ENCODE peak calls at places on chromosomes 12 and 14, in ten cellular contexts. R is left ventricle myocardium inferior, A is GM23248, M is suprapubic skin, D is body of pancreas, E is BJ, I is LNCaP clone FGC, V is fibroblast of lung, P is adrenal gland, B is prostate gland. H is an unnamed sample.
A peak's percentile ranks its signal among the peaks of the same experiment; 100 is the strongest.

GRCh38 chr14:69240527-69241173 is 19.3 kb upstream of the GALNT16 start:
- DNase-seq in B (no peak), A (no peak), E (no peak), M (no peak), D (no peak), I (no peak), P (no peak), V (no peak), R (no peak), H (no peak)

GRCh38 chr12:131912526-131913274 is 16.4 kb upstream of the PUS1 start:
- DNase-seq in R (peak; percentile 91), D (peak; percentile 88), M (no peak), E (peak; percentile 49), V (peak; percentile 90), P (peak; percentile 99), A (peak; percentile 93), B (peak; percentile 50), I (no peak), H (no peak)

GRCh38 chr14:91509083-91509877 is 830 bp downstream of the PPP4R3A start:
- DNase-seq in B (peak; percentile 24), I (no peak), R (peak; percentile 34), M (peak; percentile 78), D (peak; percentile 55), P (peak; percentile 61), E (no peak), A (peak; percentile 51), V (no peak), H (no peak)

GRCh38 chr14:104226421-104227385 is 88.3 kb downstream of the KIF26A start:
- DNase-seq in V (no peak), B (no peak), R (no peak), E (no peak), M (no peak), D (no peak), A (no peak), I (no peak), P (no peak), H (no peak)

GRCh38 chr12:100289011-100289410 is 22.0 kb downstream of the SCYL2 start:
- DNase-seq in E (no peak), D (no peak), P (no peak), M (no peak), R (no peak), B (no peak), A (no peak), V (no peak), I (no peak), H (no peak)

GRCh38 chr12:39905152-39905551 is 200.7 kb downstream of the SLC2A13 start:
- DNase-seq in E (peak; percentile 84), I (peak; percentile 77), M (peak; percentile 65), A (peak; percentile 87), D (peak; percentile 30), V (peak; percentile 64), P (peak; percentile 70), R (peak; percentile 56), B (peak; percentile 78), H (no peak)

GRCh38 chr12:116594325-116595038 is 35.3 kb downstream of the MAP1LC3B2 start:
- DNase-seq in P (no peak), A (no peak), D (peak; percentile 62), V (no peak), E (no peak), B (no peak), I (no peak), R (peak; percentile 49), M (no peak), H (peak; percentile 89)

GRCh38 chr14:73833530-73834257 is 17.9 kb upstream of the PTGR2 start:
- DNase-seq in M (no peak), P (no peak), V (peak; percentile 80), B (no peak), E (no peak), D (peak; percentile 38), I (no peak), A (peak; percentile 78), R (peak; percentile 27), H (no peak)

GRCh38 chr12:1993341-1993740 is 10.9 kb downstream of the DCP1B start:
- DNase-seq in R (no peak), D (no peak), I (no peak), V (peak; percentile 95), P (no peak), A (peak; percentile 92), M (no peak), B (no peak), E (peak; percentile 78), H (no peak)

GRCh38 chr12:119354187-119354586 is 19.7 kb downstream of the CCDC60 start:
- DNase-seq in M (no peak), D (no peak), I (peak; percentile 22), B (no peak), R (no peak), P (no peak), A (no peak), E (no peak), V (no peak), H (no peak)

GRCh38 chr12:4228122-4228580 is 45.4 kb upstream of the CCND2 start:
- DNase-seq in B (no peak), E (no peak), M (no peak), P (no peak), A (no peak), R (no peak), I (no peak), D (no peak), V (no peak), H (no peak)

GRCh38 chr14:45610303-45610702 is 357.3 kb upstream of the MIS18BP1 start:
- DNase-seq in M (no peak), E (peak; percentile 4), A (peak; percentile 27), D (no peak), V (peak; percentile 1), P (no peak), I (peak; percentile 2), B (no peak), R (no peak), H (no peak)

DNA sequence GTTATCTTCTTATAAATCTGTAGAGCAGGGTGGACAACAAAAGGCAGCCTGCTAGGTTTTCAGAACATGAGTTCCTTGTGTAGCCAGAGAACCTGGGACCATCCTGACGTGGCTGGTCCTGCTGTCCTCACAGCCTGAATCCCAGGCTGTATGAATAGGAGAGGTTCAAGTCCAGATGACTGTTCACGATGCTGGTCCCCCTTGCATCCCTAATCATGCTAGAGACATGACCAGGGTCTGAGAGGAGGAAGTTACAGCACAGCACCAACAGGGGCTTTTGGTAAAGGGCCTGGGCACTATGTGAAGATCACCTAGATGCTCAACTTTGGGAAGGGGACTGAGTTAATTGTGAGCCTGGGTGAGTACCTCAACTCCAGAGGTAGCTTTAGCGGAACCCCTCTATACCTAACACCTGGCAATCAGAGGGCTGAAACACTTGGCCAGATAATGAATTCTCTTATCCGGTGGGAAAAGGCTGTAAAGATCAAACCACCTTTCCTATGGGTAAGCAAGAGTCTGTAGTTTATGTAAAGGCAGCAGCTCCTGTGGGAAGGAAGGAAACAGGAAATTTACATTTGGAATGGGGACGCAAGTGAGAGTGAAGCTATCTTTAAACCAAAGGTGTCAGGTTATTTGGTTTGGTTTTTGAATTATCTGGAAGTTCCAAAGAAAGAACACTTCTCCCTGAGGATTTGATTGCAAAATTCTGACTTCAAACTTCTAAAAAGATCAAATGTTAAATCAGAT is 112.8 kb downstream of the DAD1 start:
- DNase-seq in D (no peak), P (no peak), M (no peak), V (no peak), B (no peak), A (no peak), E (no peak), I (no peak), R (no peak), H (no peak)
- H3K4me3 ChIP-seq in D (no peak overlapping the region), P (no peak overlapping the region), M (no peak overlapping the region), V (no peak overlapping the region), B (no peak overlapping the region), A (no peak overlapping the region), E (no peak overlapping the region), I (no peak overlapping the region), R (no peak overlapping the region), H (no peak overlapping the region)

DNA sequence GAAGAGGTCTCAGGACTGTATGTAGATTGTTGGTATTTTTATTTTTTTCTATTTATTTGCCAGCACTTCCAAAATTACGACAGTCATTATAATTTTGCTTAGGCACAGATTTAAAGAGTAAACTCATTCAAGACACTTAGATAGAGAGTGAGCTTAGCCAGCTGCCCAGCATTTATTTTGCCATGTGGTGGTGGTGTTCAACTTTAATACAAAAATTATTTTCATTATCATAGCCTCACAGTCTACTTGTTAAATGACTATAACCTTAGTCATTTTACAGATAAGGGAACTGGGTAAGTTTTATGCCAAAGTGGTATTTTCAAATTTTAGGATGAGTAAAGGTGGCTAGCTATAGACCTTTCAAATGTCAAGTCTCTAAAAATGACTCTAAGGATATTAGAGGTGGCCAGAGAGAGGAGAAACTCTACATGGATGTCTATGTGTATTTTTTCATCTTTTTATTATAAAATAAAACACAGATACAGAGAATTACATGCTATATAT is 66.7 kb downstream of the LRRC9 start:
- DNase-seq in M (no peak), P (no peak), B (no peak), R (no peak), V (no peak), I (no peak), E (no peak), D (no peak), A (no peak), H (no peak)
- H3K4me3 ChIP-seq in M (no peak overlapping the region), P (no peak overlapping the region), B (no peak overlapping the region), R (no peak overlapping the region), V (no peak overlapping the region), I (no peak overlapping the region), E (no peak overlapping the region), D (no peak overlapping the region), A (no peak overlapping the region), H (no peak overlapping the region)

GRCh38 chr14:99879401-99880295 is 86.4 kb downstream of the EML1 start:
- DNase-seq in I (no peak), P (no peak), V (peak; percentile 85), R (no peak), B (no peak), D (no peak), E (peak; percentile 81), A (peak; percentile 93), M (no peak), H (no peak)
- H3K4me3 ChIP-seq in I (no peak overlapping the region), P (no peak overlapping the region), V (no peak overlapping the region), R (no peak overlapping the region), B (no peak overlapping the region), D (no peak overlapping the region), E (no peak overlapping the region), A (peak overlapping the region; percentile 48), M (no peak overlapping the region), H (no peak overlapping the region)

GRCh38 chr14:22739423-22739822 is 27.1 kb upstream of the OXA1L start:
- DNase-seq in M (no peak), E (no peak), P (no peak), I (no peak), A (no peak), R (no peak), B (no peak), D (no peak), V (peak; percentile 7), H (no peak)

GRCh38 chr14:22737052-22737451 is 29.4 kb upstream of the OXA1L start:
- DNase-seq in I (no peak), E (no peak), B (no peak), D (no peak), M (no peak), A (no peak), V (no peak), R (no peak), P (no peak), H (no peak)

GRCh38 chr14:22733829-22734228 is 32.7 kb upstream of the OXA1L start:
- DNase-seq in P (no peak), I (no peak), R (no peak), M (no peak), E (no peak), V (peak; percentile 9), D (no peak), A (no peak), B (no peak), H (no peak)

GRCh38 chr14:22740020-22740419 is 26.5 kb upstream of the OXA1L start:
- DNase-seq in D (no peak), B (no peak), I (no peak), R (no peak), V (no peak), M (no peak), E (no peak), A (no peak), P (no peak), H (no peak)

GRCh38 chr14:22735096-22735495 is 31.4 kb upstream of the OXA1L start:
- DNase-seq in R (no peak), B (no peak), A (no peak), D (no peak), P (no peak), E (no peak), I (no peak), V (no peak), M (no peak), H (no peak)
- H3K4me3 ChIP-seq in R (no peak overlapping the region), B (no peak overlapping the region), A (no peak overlapping the region), D (no peak overlapping the region), P (no peak overlapping the region), E (no peak overlapping the region), I (no peak overlapping the region), V (no peak overlapping the region), M (no peak overlapping the region), H (no peak overlapping the region)

H was measured in Jurkat, Clone E6-1.